ENCODE peak calls at places on chromosomes 5 and 9, in five cellular contexts. Z is frontal cortex, D is cardiac muscle cell, W is HFFc6, E is T-helper 9 cell. S is an unnamed sample.

GRCh38 chr9:17905356-17906203 is 326.7 kb downstream of the SH3GL2 start:
- DNase-seq in Z (no peak), D (no peak), W (no peak), E (no peak), S (no peak)

GRCh38 chr5:92554447-92555085 is 1026.5 kb downstream of the NR2F1-AS1 start:
- DNase-seq in Z (no peak), D (no peak), W (no peak), E (no peak), S (peak; percentile 53)

GRCh38 chr9:38622083-38622674 is 1.8 kb upstream of the ANKRD18A start:
- DNase-seq in Z (peak; percentile 18), D (peak; percentile 23), W (no peak), E (peak; percentile 2), S (no peak)

GRCh38 chr5:1282139-1282992 is 12.5 kb downstream of the TERT start:
- DNase-seq in Z (no peak), D (no peak), W (peak; percentile 64), E (no peak), S (peak; percentile 9)

GRCh38 chr9:137385061-137385655 is 37.8 kb downstream of the EXD3 start:
- DNase-seq in Z (no peak), D (no peak), W (no peak), E (no peak), S (no peak)

GRCh38 chr9:99126312-99126711 is 21.4 kb downstream of the TGFBR1 start:
- DNase-seq in Z (no peak), D (no peak), W (no peak), E (no peak), S (no peak)

GRCh38 chr5:93602261-93603149 is 19.5 kb downstream of the NR2F1 start:
- DNase-seq in Z (no peak), D (peak; percentile 42), W (no peak), E (no peak), S (peak; percentile 81)

GRCh38 chr5:31990296-31990695 is 183.8 kb downstream of the GOLPH3 start:
- DNase-seq in Z (no peak), D (no peak), W (no peak), E (no peak), S (no peak)

GRCh38 chr9:11141357-11141756 is 528.6 kb upstream of the PTPRD start:
- DNase-seq in Z (no peak), D (no peak), W (no peak), E (no peak), S (no peak)

GRCh38 chr9:136590788-136591187 is 44.9 kb upstream of the NOTCH1 start:
- DNase-seq in Z (no peak), D (no peak), W (no peak), E (no peak), S (no peak)

GRCh38 chr5:154593091-154593490 is 115.1 kb upstream of the HAND1 start:
- DNase-seq in Z (no peak), D (no peak), W (peak; percentile 39), E (no peak), S (no peak)

GRCh38 chr5:43548358-43548757 is 8.5 kb downstream of the PAIP1 start:
- DNase-seq in Z (no peak), D (no peak), W (no peak), E (no peak), S (no peak)

GRCh38 chr5:31911291-31912265 is 262.5 kb downstream of the GOLPH3 start:
- DNase-seq in Z (peak; percentile 47), D (no peak), W (no peak), E (no peak), S (no peak)